ENCODE peak calls at places on chromosomes 3 and 15, in nine cellular contexts. V is body of pancreas, T is cardiac fibroblast, H is fibroblast of pulmonary artery, I is uterus, O is osteocyte, N is Ammon's horn, K is HCT116, J is stomach. M is an unnamed sample.

GRCh38 chr3:69144631-69145244 is 22.3 kb upstream of the LMOD3 start:
- DNase-seq in J (no peak), V (no peak), T (no peak), I (no peak), H (no peak), N (no peak), K (no peak), O (no peak), M (no peak)

GRCh38 chr3:11435420-11435819 is 163.2 kb downstream of the ATG7 start:
- DNase-seq in N (no peak), I (no peak), O (no peak), J (no peak), K (no peak), V (no peak), T (no peak), H (no peak), M (no peak)

GRCh38 chr15:66938114-66938830 is 127.1 kb upstream of the SMAD3 start:
- DNase-seq in J (no peak), H (no peak), N (no peak), O (no peak), V (no peak), T (peak; percentile 20), K (no peak), I (no peak), M (no peak)

GRCh38 chr15:94235041-94235440 is 3.7 kb downstream of the MCTP2 start:
- DNase-seq in K (no peak), J (no peak), V (no peak), T (no peak), I (no peak), H (no peak), N (no peak), O (no peak), M (no peak)

GRCh38 chr3:26920579-26920978 is 298.0 kb downstream of the LRRC3B start:
- DNase-seq in T (no peak), N (peak; percentile 48), H (no peak), J (no peak), V (no peak), I (no peak), O (no peak), K (no peak), M (no peak)

GRCh38 chr3:33218446-33219174 is at the start of gene SUSD5:
- DNase-seq in O (peak; percentile 85), T (peak; percentile 64), H (peak; percentile 42), I (no peak), V (no peak), N (peak; percentile 7), J (no peak), K (no peak), M (peak; percentile 79)

GRCh38 chr3:139309046-139309660 is 34.7 kb upstream of the MRPS22 start:
- DNase-seq in O (no peak), H (no peak), I (no peak), T (no peak), K (no peak), N (no peak), J (no peak), V (no peak), M (no peak)

GRCh38 chr3:192869131-192870027 is 48.3 kb downstream of the MB21D2 start:
- DNase-seq in O (no peak), J (no peak), K (no peak), V (no peak), T (peak; percentile 47), N (peak; percentile 27), H (peak; percentile 60), I (peak; percentile 25), M (peak; percentile 38)

GRCh38 chr15:58551764-58552504 is 120.1 kb downstream of the LIPC start:
- DNase-seq in H (peak; percentile 95), O (no peak), K (no peak), J (peak; percentile 23), N (peak; percentile 69), V (no peak), I (no peak), T (peak; percentile 85), M (peak; percentile 70)